ENCODE peak calls at places on chromosomes 6 and 20, in five cellular contexts. F is A549; L is stimulated activated CD4-positive, alpha-beta T cell treated with anti-CD3 and anti-CD28 coated beads, Interleukin-1b, Interleukin-23, amount 100 ng/mL, for 4 hours; Y is naive thymus-derived CD8-positive, alpha-beta T cell; C is GM12891. Q is an unnamed sample.
A peak's percentile ranks its signal among the peaks of the same experiment; 100 is the strongest.

GRCh38 chr6:74749211-74750142 is 456.4 kb downstream of the COL12A1 start:
- DNase-seq in C (no peak), F (no peak), Y (no peak), L (no peak), Q (no peak)

GRCh38 chr6:6315660-6316059 is 4.8 kb downstream of the F13A1 start:
- DNase-seq in F (peak; percentile 40), L (no peak), C (no peak), Y (no peak), Q (no peak)

GRCh38 chr6:96196633-96197032 is 180.9 kb downstream of the FUT9 start:
- DNase-seq in L (no peak), Y (no peak), F (no peak), C (no peak), Q (no peak)

GRCh38 chr6:56803594-56803993 is 151.3 kb upstream of the BEND6 start:
- DNase-seq in F (no peak), L (no peak), Y (no peak), C (no peak), Q (no peak)

GRCh38 chr6:25290306-25291060 is 11.3 kb downstream of the CARMIL1 start:
- DNase-seq in F (no peak), C (no peak), Y (no peak), L (no peak), Q (no peak)

GRCh38 chr20:61056627-61057312 is 195.3 kb upstream of the CDH4 start:
- DNase-seq in F (no peak), C (no peak), L (no peak), Y (no peak), Q (no peak)

GRCh38 chr6:31558631-31559500 is 11.5 kb downstream of the NFKBIL1 start:
- DNase-seq in F (no peak), C (peak; percentile 71), Y (peak; percentile 42), L (peak; percentile 64), Q (peak; percentile 72)

GRCh38 chr6:157670466-157671186 is 152.4 kb upstream of the SNX9 start:
- DNase-seq in C (no peak), Y (peak; percentile 23), L (no peak), F (no peak), Q (no peak)

GRCh38 chr6:113642714-113643442 is 214.3 kb upstream of the MARCKS start:
- DNase-seq in C (no peak), F (peak; percentile 90), Y (no peak), L (no peak), Q (no peak)

GRCh38 chr6:125918681-125919566 is 37.6 kb upstream of the HINT3 start:
- DNase-seq in L (peak; percentile 34), Y (peak; percentile 20), F (peak; percentile 92), C (peak; percentile 17), Q (peak; percentile 48)

GRCh38 chr20:47379433-47380150 is 23.1 kb upstream of the ZMYND8 start:
- DNase-seq in L (no peak), C (no peak), Y (no peak), F (peak; percentile 92), Q (no peak)

GRCh38 chr6:34657307-34657978 is 39.1 kb downstream of the ILRUN start:
- DNase-seq in Y (no peak), F (peak; percentile 86), C (no peak), L (no peak), Q (no peak)

GRCh38 chr6:163405412-163406309 is 8.9 kb upstream of the QKI start:
- DNase-seq in F (no peak), C (no peak), Y (no peak), L (peak; percentile 5), Q (peak; percentile 15)

GRCh38 chr20:36349384-36350170 is 43.4 kb downstream of the DLGAP4 start:
- DNase-seq in L (no peak), F (no peak), Y (no peak), C (no peak), Q (no peak)

GRCh38 chr6:149867876-149868640 is 3.9 kb upstream of the LRP11 start:
- DNase-seq in Y (no peak), C (no peak), L (no peak), F (no peak), Q (no peak)

GRCh38 chr20:51570755-51571469 is 28.4 kb upstream of the NFATC2 start:
- DNase-seq in F (no peak), Y (no peak), L (no peak), C (no peak), Q (no peak)

Q was measured in stimulated activated naive B cell treated with anti-CD40 and anti-IgM and Interleukin-4, amounts not matched to agents 10 μg/mL and 1 μg/mL and 100 μg/mL, for 72 hours.